ENCODE peak calls at places on chromosome 10, in six cellular contexts. One of them, this sample, is unnamed.

GRCh38 chr10:21499910-21500577 is 25.4 kb downstream of the SKIDA1 start:
- DNase-seq in AG08395: no peak
- DNase-seq in colonic mucosa: no peak
- DNase-seq in memory B cell: peak; percentile 16
- DNase-seq in NCI-H748 treated with DMSO at 0.1 percent for 48 hours: no peak
- DNase-seq in Karpas-422: no peak
- DNase-seq in this sample: no peak

GRCh38 chr10:97361050-97361901 is 26.7 kb upstream of the FRAT2 start:
- DNase-seq in AG08395: no peak
- DNase-seq in colonic mucosa: no peak
- DNase-seq in memory B cell: no peak
- DNase-seq in NCI-H748 treated with DMSO at 0.1 percent for 48 hours: no peak
- DNase-seq in Karpas-422: no peak
- DNase-seq in this sample: no peak

GRCh38 chr10:34213805-34214197 is 601.3 kb downstream of the PARD3 start:
- DNase-seq in AG08395: no peak
- DNase-seq in colonic mucosa: no peak
- DNase-seq in memory B cell: no peak
- DNase-seq in NCI-H748 treated with DMSO at 0.1 percent for 48 hours: no peak
- DNase-seq in Karpas-422: no peak
- DNase-seq in this sample: no peak

GRCh38 chr10:70055550-70055949 is 2.9 kb downstream of the MACROH2A2 start:
- DNase-seq in AG08395: no peak
- DNase-seq in colonic mucosa: no peak
- DNase-seq in memory B cell: no peak
- DNase-seq in NCI-H748 treated with DMSO at 0.1 percent for 48 hours: no peak
- DNase-seq in Karpas-422: no peak
- DNase-seq in this sample: no peak

GRCh38 chr10:26438534-26439269 is 561 bp downstream of the APBB1IP start:
- DNase-seq in AG08395: no peak
- DNase-seq in colonic mucosa: peak; percentile 34
- DNase-seq in memory B cell: peak; percentile 39
- DNase-seq in NCI-H748 treated with DMSO at 0.1 percent for 48 hours: no peak
- DNase-seq in Karpas-422: peak; percentile 85
- DNase-seq in this sample: no peak

GRCh38 chr10:96512524-96512991 is 1.2 kb downstream of the TLL2 start:
- DNase-seq in AG08395: no peak
- DNase-seq in colonic mucosa: peak; percentile 25
- DNase-seq in memory B cell: no peak
- DNase-seq in NCI-H748 treated with DMSO at 0.1 percent for 48 hours: no peak
- DNase-seq in Karpas-422: no peak
- DNase-seq in this sample: peak; percentile 19

GRCh38 chr10:75395171-75395954 is 6.2 kb downstream of the ZNF503 start:
- DNase-seq in AG08395: peak; percentile 82
- DNase-seq in colonic mucosa: peak; percentile 65
- DNase-seq in memory B cell: no peak
- DNase-seq in NCI-H748 treated with DMSO at 0.1 percent for 48 hours: no peak
- DNase-seq in Karpas-422: no peak
- DNase-seq in this sample: peak; percentile 51

GRCh38 chr10:88555190-88555894 is 27.8 kb downstream of the RNLS start:
- DNase-seq in AG08395: no peak
- DNase-seq in colonic mucosa: no peak
- DNase-seq in memory B cell: no peak
- DNase-seq in NCI-H748 treated with DMSO at 0.1 percent for 48 hours: no peak
- DNase-seq in Karpas-422: no peak
- DNase-seq in this sample: no peak

GRCh38 chr10:3372284-3372683 is 199.7 kb upstream of the PITRM1 start:
- DNase-seq in AG08395: peak; percentile 34
- DNase-seq in colonic mucosa: no peak
- DNase-seq in memory B cell: no peak
- DNase-seq in NCI-H748 treated with DMSO at 0.1 percent for 48 hours: no peak
- DNase-seq in Karpas-422: no peak
- DNase-seq in this sample: no peak

This sample was measured in astrocyte of the spinal cord.